ENCODE peak calls at places on chromosomes 7 and 10, in five cellular contexts. W, X, Z, C and S are unnamed samples.

GRCh38 chr10:22803201-22803895 is 89.0 kb upstream of the PIP4K2A start:
- DNase-seq in X (peak), Z (no peak), C (no peak), W (peak), S (peak)

GRCh38 chr10:33136271-33136670 is 178.2 kb upstream of the ITGB1 start:
- DNase-seq in X (peak), W (no peak), Z (no peak), C (no peak), S (peak)

GRCh38 chr10:60899266-60899665 is 44.7 kb downstream of the RHOBTB1 start:
- DNase-seq in W (no peak), C (no peak), X (no peak), Z (no peak), S (no peak)

GRCh38 chr7:135390829-135391228 is 119.1 kb downstream of the CNOT4 start:
- DNase-seq in X (no peak), Z (no peak), C (no peak), W (no peak), S (no peak)

GRCh38 chr10:24894728-24895127 is 57.7 kb downstream of the PRTFDC1 start:
- DNase-seq in C (no peak), X (no peak), W (no peak), Z (no peak), S (no peak)

GRCh38 chr10:59323036-59323459 is 39.3 kb downstream of the FAM13C start:
- DNase-seq in X (no peak), C (peak), W (no peak), Z (no peak), S (no peak)

GRCh38 chr10:128151031-128151430 is 24.8 kb upstream of the MKI67 start:
- DNase-seq in W (no peak), C (no peak), X (no peak), Z (no peak), S (no peak)

GRCh38 chr7:138328215-138328614 is 131.8 kb upstream of the TRIM24 start:
- DNase-seq in X (no peak), C (no peak), Z (no peak), W (no peak), S (no peak)

GRCh38 chr10:95268438-95268837 is 22.4 kb downstream of the PDLIM1 start:
- DNase-seq in X (peak), C (no peak), W (no peak), Z (no peak), S (no peak)

GRCh38 chr7:27156508-27156898 is at the start of gene HOXA7:
- DNase-seq in X (peak), Z (peak), W (no peak), C (peak), S (peak)

GRCh38 chr7:94183289-94183749 is 179.2 kb upstream of the BET1 start:
- DNase-seq in X (peak), C (no peak), Z (peak), W (peak), S (peak)

GRCh38 chr10:7763929-7764328 is 23.9 kb downstream of the KIN start:
- DNase-seq in Z (no peak), X (no peak), W (no peak), C (no peak), S (no peak)

GRCh38 chr10:62093863-62094291 is 174.8 kb downstream of the RTKN2 start:
- DNase-seq in C (no peak), X (peak), Z (no peak), W (peak), S (peak)

GRCh38 chr7:27277628-27278027 is 35.0 kb downstream of the EVX1 start:
- DNase-seq in C (peak), X (peak), Z (peak), W (no peak), S (peak)

GRCh38 chr7:92987095-92987494 is 130.7 kb downstream of the SAMD9 start:
- DNase-seq in X (peak), W (no peak), Z (no peak), C (no peak), S (peak)

GRCh38 chr7:4277936-4278335 is 404.2 kb upstream of the FOXK1 start:
- DNase-seq in X (no peak), Z (no peak), C (no peak), W (no peak), S (no peak)

GRCh38 chr10:94500063-94500462 is 45.5 kb upstream of the HELLS start:
- DNase-seq in W (no peak), C (no peak), Z (no peak), X (peak), S (peak)

GRCh38 chr10:63595072-63595471 is 73.9 kb downstream of the REEP3 start:
- DNase-seq in Z (no peak), X (peak), W (no peak), C (no peak), S (no peak)

GRCh38 chr7:159317294-159317693 is 172.6 kb upstream of the VIPR2 start:
- DNase-seq in X (no peak), W (no peak), Z (no peak), C (no peak), S (no peak)

GRCh38 chr10:113982296-113982695 is 61.4 kb upstream of the ADRB1 start:
- DNase-seq in C (no peak), X (no peak), Z (no peak), W (no peak), S (no peak)

GRCh38 chr7:44098092-44099068 is 5.8 kb upstream of the AEBP1 start:
- DNase-seq in C (no peak), X (no peak), W (no peak), Z (no peak), S (no peak)

GRCh38 chr10:89793649-89794254 is 92.4 kb downstream of the KIF20B start:
- DNase-seq in X (peak), W (peak), C (no peak), Z (peak), S (peak)

GRCh38 chr7:156590212-156590611 is 50.4 kb upstream of the RNF32 start:
- DNase-seq in C (no peak), X (no peak), W (no peak), Z (no peak), S (no peak)

GRCh38 chr10:130491011-130491697 is 355.0 kb downstream of the GLRX3 start:
- DNase-seq in C (no peak), Z (no peak), W (no peak), X (no peak), S (no peak)

GRCh38 chr10:64468219-64468618 is 947.0 kb downstream of the REEP3 start:
- DNase-seq in Z (no peak), X (no peak), C (no peak), W (no peak), S (no peak)

GRCh38 chr7:111112439-111112838 is 21.5 kb downstream of the LRRN3 start:
- DNase-seq in W (no peak), C (no peak), X (no peak), Z (no peak), S (peak)

DNA sequence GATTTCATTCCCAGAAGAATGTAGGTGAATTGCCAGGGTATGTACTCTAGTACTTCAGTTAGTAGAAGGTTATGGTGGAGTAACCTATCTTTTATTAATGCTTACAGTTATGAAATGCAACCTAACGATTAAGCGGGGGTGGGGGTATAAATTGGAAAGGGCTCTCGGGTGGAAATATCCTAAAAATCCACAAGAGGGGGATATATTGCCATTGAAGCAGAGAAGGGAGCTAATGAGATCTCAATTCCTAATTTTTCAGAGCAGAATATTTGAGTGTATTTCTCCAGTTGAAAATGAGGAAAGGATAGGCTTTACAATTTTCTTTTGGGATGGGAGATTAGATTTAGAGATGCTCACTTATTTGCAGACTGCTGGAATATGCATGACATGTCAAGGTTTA is 90.8 kb downstream of the DNAJB9 start:
- DNase-seq in Z (no peak), X (no peak), W (no peak), C (no peak), S (no peak)
- TF ChIP-seq CTCF in Z (peak), X (peak), W (peak), C (no peak), S (peak)

GRCh38 chr10:79155301-79156081 is 86.7 kb downstream of the ZMIZ1 start:
- DNase-seq in W (no peak), Z (peak), C (no peak), X (peak), S (peak)
- TF ChIP-seq CTCF in W (no peak), Z (no peak), C (no peak), X (no peak), S (peak)

DNA sequence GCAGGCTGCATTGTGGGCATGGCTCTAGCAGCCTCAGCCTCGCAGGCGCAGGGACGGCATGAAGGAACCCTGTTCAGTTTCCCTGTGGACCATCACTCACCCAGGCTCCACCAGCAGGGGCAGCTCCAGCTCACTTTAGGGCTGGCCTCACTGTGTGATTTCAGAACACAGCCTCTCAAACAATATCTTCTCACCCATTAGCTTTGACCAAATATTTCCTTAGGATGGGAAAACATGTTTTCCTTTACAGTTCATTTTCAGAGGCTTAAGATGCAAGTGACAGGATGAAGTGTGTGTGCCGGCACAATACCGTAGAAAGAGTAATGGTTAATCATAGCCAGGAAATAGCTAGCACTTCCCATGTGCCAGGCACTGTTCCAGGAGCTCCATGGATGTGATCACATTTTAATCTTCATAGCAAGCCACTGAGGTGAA is 58.2 kb downstream of the LANCL2 start:
- DNase-seq in W (no peak), Z (no peak), X (peak), C (no peak), S (peak)
- TF ChIP-seq CTCF in W (peak), Z (no peak), X (peak), C (no peak), S (peak)

GRCh38 chr10:21737061-21737460 is 203.0 kb downstream of the MLLT10 start:
- DNase-seq in X (no peak), W (no peak), Z (no peak), C (no peak), S (no peak)
- TF ChIP-seq CTCF in X (no peak), W (no peak), Z (no peak), C (no peak), S (no peak)

GRCh38 chr7:6023974-6024435 is 7.2 kb upstream of the ANKRD61 start:
- DNase-seq in C (no peak), W (no peak), X (no peak), Z (no peak), S (no peak)

GRCh38 chr7:6027806-6028365 is 3.3 kb upstream of the ANKRD61 start:
- DNase-seq in X (no peak), W (no peak), Z (no peak), C (no peak), S (no peak)

GRCh38 chr7:6028563-6028962 is 2.6 kb upstream of the ANKRD61 start:
- DNase-seq in C (no peak), X (no peak), Z (no peak), W (no peak), S (no peak)

GRCh38 chr7:6026917-6027316 is 4.3 kb upstream of the ANKRD61 start:
- DNase-seq in C (no peak), X (no peak), Z (no peak), W (no peak), S (no peak)

DNA sequence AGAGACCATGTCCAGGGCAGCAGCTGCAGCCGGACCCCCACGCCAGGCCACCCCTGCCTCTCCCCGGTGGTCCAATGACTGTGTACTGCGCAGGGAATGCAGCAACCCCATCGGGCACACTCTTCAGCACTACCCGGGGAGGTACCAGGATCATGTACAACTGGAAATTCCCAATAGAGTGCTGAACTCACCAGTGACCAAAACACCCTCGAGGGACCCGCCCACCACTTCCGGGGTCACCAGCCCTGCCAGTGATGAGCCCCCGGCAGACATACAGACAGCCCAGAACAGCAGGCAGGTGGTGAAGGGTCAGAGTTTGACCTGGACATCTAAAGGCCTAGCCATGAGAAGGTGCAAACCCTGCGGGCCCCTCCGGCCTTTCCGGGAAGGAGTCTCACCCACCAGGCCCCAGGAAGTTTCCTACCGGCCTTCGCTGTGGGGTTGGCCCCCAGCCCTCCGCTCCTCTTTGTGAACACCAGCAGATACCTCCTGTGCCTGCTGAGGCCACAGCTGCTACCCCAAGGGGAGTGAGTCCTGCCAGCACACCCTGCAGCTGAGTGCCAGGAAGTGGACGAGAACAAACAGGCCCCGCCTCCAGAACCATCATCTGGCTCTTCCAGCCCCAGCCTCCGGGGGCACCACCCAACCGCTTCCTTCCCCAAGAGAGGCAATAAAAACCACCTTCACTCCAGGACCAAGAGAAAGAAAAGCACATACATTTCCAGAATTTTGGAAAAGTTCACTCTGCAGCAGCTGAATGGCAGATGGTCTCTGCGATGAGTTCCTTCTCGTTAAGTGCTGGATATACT is 5.0 kb upstream of the ANKRD61 start:
- DNase-seq in W (peak), C (peak), X (peak), Z (peak), S (peak)
- TF ChIP-seq CTCF in W (peak), C (peak), X (peak), Z (peak), S (peak)

DNA sequence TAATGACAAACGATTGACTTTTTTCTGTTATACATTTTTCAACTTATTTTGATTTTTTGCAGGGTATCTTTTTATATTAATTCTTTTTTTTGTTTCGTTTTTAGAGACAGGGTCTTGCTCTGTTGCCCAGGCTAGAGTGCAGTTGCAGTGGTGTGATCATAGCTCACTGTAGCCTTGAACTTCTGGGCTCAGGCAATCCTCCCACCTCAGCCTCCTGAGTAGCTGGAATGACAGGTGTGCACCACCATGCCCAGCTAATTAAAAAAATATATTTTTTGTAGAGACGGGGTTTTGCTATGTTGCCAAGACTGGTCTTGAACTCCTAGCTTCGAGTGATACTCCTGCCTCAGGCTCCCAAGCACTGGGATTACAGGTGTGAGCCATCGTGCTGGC is 601.3 kb downstream of the PARD3 start:
- DNase-seq in Z (no peak), X (no peak), C (no peak), W (no peak), S (no peak)
- TF ChIP-seq CTCF in Z (no peak), X (no peak), C (no peak), W (no peak), S (no peak)

DNA sequence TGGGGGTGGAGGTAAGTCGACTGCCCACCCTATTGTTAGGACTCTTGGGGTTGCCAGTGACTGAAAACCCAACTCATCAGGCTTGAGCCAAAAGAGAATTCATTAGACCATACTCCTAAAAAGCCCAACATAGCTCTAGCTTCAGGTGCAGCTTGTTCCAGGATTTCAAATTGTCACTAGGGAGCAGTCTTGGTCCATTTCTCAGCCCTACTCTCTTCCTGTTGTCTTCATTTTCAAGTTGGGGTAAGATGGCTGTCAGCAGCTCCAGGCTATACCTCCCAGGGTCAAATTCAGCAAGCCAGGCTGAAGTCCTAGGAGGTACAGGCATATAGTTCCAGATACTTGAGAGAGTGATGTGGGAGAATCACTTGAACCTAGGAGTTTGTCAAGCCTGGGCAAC is 14.9 kb upstream of the COL13A1 start:
- DNase-seq in C (no peak), X (peak), Z (no peak), W (no peak), S (peak)
- TF ChIP-seq CTCF in C (no peak), X (peak), Z (no peak), W (peak), S (peak)

DNA sequence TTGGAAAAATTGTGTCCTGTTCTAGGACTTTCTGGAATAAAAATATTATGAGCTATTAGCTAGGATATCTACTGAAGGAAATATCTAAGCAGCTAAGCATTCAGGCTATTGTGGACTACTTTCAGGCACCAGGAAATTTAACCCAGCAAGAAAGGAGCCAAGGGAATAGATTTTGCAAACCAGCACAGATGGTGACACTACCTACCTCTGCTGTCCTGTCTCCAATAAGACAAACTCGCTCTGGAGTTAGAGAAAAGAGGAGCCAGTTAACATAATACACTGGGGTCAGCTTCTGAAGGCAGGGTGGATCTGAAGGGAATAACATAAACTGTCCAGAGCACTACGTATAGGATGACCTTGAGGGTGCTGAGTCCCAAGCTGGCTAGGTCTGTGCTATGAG is 223.7 kb upstream of the PRSS58 start:
- DNase-seq in W (no peak), C (no peak), X (no peak), Z (no peak), S (peak)
- TF ChIP-seq CTCF in W (peak), C (no peak), X (peak), Z (no peak), S (peak)

GRCh38 chr10:102504179-102504975 is 605 bp downstream of the SUFU start:
- DNase-seq in C (peak), X (peak), W (no peak), Z (peak), S (no peak)

GRCh38 chr10:102503264-102504178 is at the start of gene SUFU:
- DNase-seq in X (peak), C (peak), Z (peak), W (peak), S (peak)

GRCh38 chr10:102501201-102502028 is 1.1 kb downstream of the ACTR1A start:
- DNase-seq in X (peak), C (no peak), Z (no peak), W (no peak), S (no peak)

GRCh38 chr10:102502029-102502336 is 529 bp downstream of the ACTR1A start:
- DNase-seq in X (peak), Z (peak), W (peak), C (peak), S (peak)

GRCh38 chr10:102502337-102503151 is at the start of gene ACTR1A:
- DNase-seq in W (peak), C (peak), Z (peak), X (peak), S (peak)
- TF ChIP-seq CTCF in W (no peak), C (no peak), Z (no peak), X (no peak), S (no peak)